ENCODE peak calls at places on chromosomes 4 and X, in ten cellular contexts. Q, W, U, P, Y, F, H, O, V and E are unnamed samples.
A peak's percentile ranks its signal among the peaks of the same experiment; 100 is the strongest.

GRCh38 chrX:8864151-8864550 is 63.0 kb upstream of the FAM9A start:
- DNase-seq in P (no peak), Y (no peak), H (no peak), O (no peak), V (no peak), Q (no peak), F (no peak), W (peak; percentile 30), U (no peak), E (no peak)

GRCh38 chr4:151038452-151039157 is 23.5 kb upstream of the LRBA start:
- DNase-seq in U (no peak), O (no peak), W (no peak), H (no peak), Y (no peak), P (no peak), Q (no peak), F (no peak), V (no peak), E (no peak)

GRCh38 chr4:158813113-158813512 is 44.3 kb downstream of the FNIP2 start:
- DNase-seq in V (no peak), Y (no peak), Q (no peak), H (no peak), U (no peak), F (no peak), O (no peak), W (no peak), P (no peak), E (no peak)

GRCh38 chrX:51776851-51777250 is 33.6 kb downstream of the GSPT2 start:
- DNase-seq in Y (no peak), F (no peak), O (no peak), U (no peak), H (no peak), Q (no peak), P (no peak), V (no peak), W (no peak), E (no peak)

GRCh38 chr4:117796677-117797076 is 237.6 kb upstream of the NDST3 start:
- DNase-seq in Q (no peak), F (no peak), H (no peak), U (no peak), V (no peak), P (no peak), W (no peak), O (no peak), Y (no peak), E (no peak)

GRCh38 chrX:66200855-66201795 is 37.1 kb downstream of the HEPH start:
- DNase-seq in P (peak; percentile 47), F (no peak), Q (no peak), W (no peak), O (no peak), U (peak; percentile 14), Y (peak; percentile 5), H (no peak), V (peak; percentile 60), E (no peak)

GRCh38 chrX:49208399-49208798 is 8.4 kb upstream of the SYP start:
- DNase-seq in U (no peak), Y (no peak), F (no peak), P (no peak), W (no peak), O (no peak), Q (no peak), V (no peak), H (no peak), E (no peak)

GRCh38 chr4:173573725-173574124 is 43.7 kb upstream of the HAND2 start:
- DNase-seq in V (no peak), U (no peak), P (no peak), F (no peak), H (no peak), Q (no peak), Y (no peak), W (no peak), O (no peak), E (no peak)

GRCh38 chr4:169080970-169081369 is 70.9 kb upstream of the CBR4 start:
- DNase-seq in P (no peak), V (no peak), O (no peak), Y (no peak), W (no peak), U (peak; percentile 1), F (no peak), Q (no peak), H (no peak), E (no peak)

GRCh38 chr4:157838366-157838765 is 334.5 kb downstream of the GASK1B start:
- DNase-seq in V (no peak), F (no peak), H (no peak), O (no peak), U (no peak), Q (no peak), P (no peak), W (no peak), Y (no peak), E (no peak)

GRCh38 chr4:23903859-23904438 is 14.1 kb upstream of the PPARGC1A start:
- DNase-seq in P (no peak), Q (no peak), U (no peak), Y (no peak), F (no peak), V (no peak), H (no peak), W (no peak), O (no peak), E (no peak)

GRCh38 chr4:6989331-6989923 is 53.7 kb upstream of the TADA2B start:
- DNase-seq in Q (no peak), Y (no peak), V (no peak), P (no peak), O (no peak), U (no peak), H (no peak), W (no peak), F (no peak), E (no peak)

GRCh38 chrX:3348191-3348590 is 1.7 kb upstream of the MXRA5 start:
- DNase-seq in U (no peak), Y (no peak), O (no peak), H (no peak), Q (no peak), F (no peak), W (no peak), P (no peak), V (no peak), E (no peak)

GRCh38 chr4:8555716-8556115 is 24.5 kb upstream of the GPR78 start:
- DNase-seq in F (no peak), H (no peak), U (no peak), V (no peak), O (no peak), Y (no peak), W (no peak), P (no peak), Q (no peak), E (peak; percentile 32)

GRCh38 chrX:76420237-76420636 is 7.3 kb upstream of the MAGEE1 start:
- DNase-seq in Q (no peak), F (no peak), W (no peak), Y (no peak), H (no peak), V (no peak), P (peak; percentile 2), U (peak; percentile 2), O (no peak), E (no peak)

GRCh38 chrX:38489341-38489740 is 72.0 kb upstream of the TSPAN7 start:
- DNase-seq in Y (no peak), U (no peak), Q (no peak), F (no peak), P (no peak), W (no peak), H (no peak), V (no peak), O (no peak), E (no peak)

GRCh38 chrX:1397441-1397840 is 5.5 kb upstream of the SLC25A6 start:
- DNase-seq in W (no peak), Q (peak; percentile 29), F (no peak), U (no peak), Y (no peak), P (no peak), O (no peak), V (no peak), H (no peak), E (peak; percentile 40)

GRCh38 chr4:1180663-1181062 is 8.3 kb upstream of the SPON2 start:
- DNase-seq in U (no peak), O (no peak), V (no peak), F (no peak), P (no peak), Q (no peak), W (no peak), Y (no peak), H (no peak), E (no peak)

GRCh38 chrX:95703696-95704095 is 980.9 kb upstream of the DIAPH2 start:
- DNase-seq in Q (no peak), P (no peak), H (no peak), V (no peak), Y (no peak), F (no peak), O (no peak), W (no peak), U (no peak), E (no peak)

DNA sequence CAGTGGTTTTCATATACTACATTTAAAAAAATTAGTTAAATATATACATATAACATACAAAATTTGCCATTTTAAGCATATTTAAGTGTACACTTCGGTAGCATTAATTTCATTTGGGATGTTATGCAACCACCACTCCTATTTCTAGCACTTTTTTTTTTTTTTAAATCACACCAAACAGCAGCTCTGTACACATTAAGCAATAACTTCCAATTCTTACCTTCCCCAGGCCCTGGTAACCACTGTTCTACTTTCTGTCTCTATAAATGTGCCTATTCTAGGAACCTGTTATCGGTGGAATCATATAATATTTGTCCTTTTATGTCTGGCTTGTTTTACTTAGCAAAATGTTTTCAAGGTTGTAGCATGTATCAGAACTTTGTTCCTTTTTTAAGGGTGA is 39.1 kb downstream of the TMEM164 start:
- DNase-seq in Q (no peak), O (no peak), V (no peak), H (no peak), U (no peak), F (no peak), Y (no peak), W (no peak), P (no peak), E (no peak)
- H3K4me3 ChIP-seq in Q (no peak overlapping the region), O (no peak overlapping the region), V (no peak overlapping the region), H (no peak overlapping the region), U (no peak overlapping the region), F (no peak overlapping the region), Y (no peak overlapping the region), W (no peak overlapping the region), P (no peak overlapping the region), E (no peak overlapping the region)

GRCh38 chr4:137961051-137961438 is 281.1 kb downstream of the SLC7A11 start:
- DNase-seq in W (no peak), V (no peak), O (no peak), H (no peak), U (no peak), Q (no peak), F (no peak), Y (no peak), P (peak; percentile 90), E (peak; percentile 30)
- H3K27ac ChIP-seq in W (no peak overlapping the region), V (no peak overlapping the region), O (no peak overlapping the region), H (no peak overlapping the region), U (no peak overlapping the region), Q (peak overlapping the region; percentile 20), F (peak overlapping the region; percentile 45), Y (no peak overlapping the region), P (peak overlapping the region; percentile 84), E (no peak overlapping the region)

GRCh38 chr4:10458190-10458589 is 964 bp upstream of the ZNF518B start:
- DNase-seq in W (no peak), Q (no peak), O (no peak), H (no peak), Y (no peak), P (no peak), V (no peak), F (no peak), U (no peak), E (no peak)
- H3K4me3 ChIP-seq in W (no peak overlapping the region), Q (no peak overlapping the region), O (no peak overlapping the region), H (no peak overlapping the region), Y (no peak overlapping the region), P (no peak overlapping the region), V (no peak overlapping the region), F (peak overlapping the region; percentile 59), U (no peak overlapping the region), E (no peak overlapping the region)

GRCh38 chrX:154443479-154443910 is 446 bp upstream of the FAM50A start:
- DNase-seq in P (peak; percentile 42), W (peak; percentile 8), H (no peak), O (no peak), U (no peak), Y (no peak), V (no peak), Q (no peak), F (no peak), E (no peak)
- H3K27ac ChIP-seq in P (peak overlapping the region; percentile 90), W (peak overlapping the region; percentile 51), H (peak overlapping the region; percentile 96), O (peak overlapping the region; percentile 31), U (no peak overlapping the region), Y (peak overlapping the region; percentile 74), V (peak overlapping the region; percentile 84), Q (peak overlapping the region; percentile 58), F (peak overlapping the region; percentile 64), E (no peak overlapping the region)